ENCODE peak calls at places on chromosomes 5 and 9, in six cellular contexts. One of them, this sample, is unnamed. For H3K4me1, the result is how much of the 10 kb centered on the place peaks cover.

GRCh38 chr9:126613656-126614055 is at the start of gene LMX1B:
- DNase-seq in SK-N-SH: peak
- DNase-seq in lung: no peak
- DNase-seq in upper lobe of right lung: peak
- DNase-seq in A549: peak
- DNase-seq in endodermal cell: peak
- DNase-seq in this sample: no peak

GRCh38 chr5:61275841-61276240 is 56.2 kb upstream of the ZSWIM6 start:
- DNase-seq in A549: peak
- DNase-seq in lung: peak
- DNase-seq in SK-N-SH: no peak
- DNase-seq in upper lobe of right lung: peak
- DNase-seq in endodermal cell: no peak
- DNase-seq in this sample: peak

GRCh38 chr9:112059145-112059979 is 115.7 kb downstream of the SUSD1 start:
- DNase-seq in A549: peak
- DNase-seq in SK-N-SH: no peak
- DNase-seq in lung: no peak
- DNase-seq in upper lobe of right lung: no peak
- DNase-seq in endodermal cell: no peak
- DNase-seq in this sample: no peak

GRCh38 chr9:116589392-116590354 is 97.4 kb upstream of the TRIM32 start:
- DNase-seq in lung: no peak
- DNase-seq in endodermal cell: peak
- DNase-seq in A549: peak
- DNase-seq in SK-N-SH: peak
- DNase-seq in upper lobe of right lung: no peak
- DNase-seq in this sample: no peak

GRCh38 chr9:133252301-133252776 is 22.7 kb downstream of the ABO start:
- DNase-seq in lung: peak
- DNase-seq in endodermal cell: no peak
- DNase-seq in A549: no peak
- DNase-seq in upper lobe of right lung: peak
- DNase-seq in SK-N-SH: peak
- DNase-seq in this sample: no peak

GRCh38 chr9:21605489-21605931 is 123.4 kb upstream of the IFNE start:
- DNase-seq in A549: peak
- DNase-seq in lung: no peak
- DNase-seq in upper lobe of right lung: no peak
- DNase-seq in endodermal cell: no peak
- DNase-seq in SK-N-SH: no peak
- DNase-seq in this sample: no peak

GRCh38 chr9:69149321-69149807 is 24.7 kb upstream of the TJP2 start:
- DNase-seq in endodermal cell: peak
- DNase-seq in SK-N-SH: no peak
- DNase-seq in A549: no peak
- DNase-seq in upper lobe of right lung: no peak
- DNase-seq in lung: no peak
- DNase-seq in this sample: no peak

GRCh38 chr9:129381481-129381957 is 203.5 kb upstream of the IER5L start:
- DNase-seq in endodermal cell: no peak
- DNase-seq in A549: no peak
- DNase-seq in upper lobe of right lung: no peak
- DNase-seq in SK-N-SH: peak
- DNase-seq in lung: no peak
- DNase-seq in this sample: no peak

GRCh38 chr9:79662553-79662956 is 90.8 kb downstream of the TLE4 start:
- DNase-seq in endodermal cell: no peak
- DNase-seq in SK-N-SH: peak
- DNase-seq in A549: no peak
- DNase-seq in lung: no peak
- DNase-seq in upper lobe of right lung: no peak
- DNase-seq in this sample: no peak

GRCh38 chr9:27625751-27626628 is 52.7 kb upstream of the C9orf72 start:
- DNase-seq in SK-N-SH: no peak
- DNase-seq in endodermal cell: no peak
- DNase-seq in upper lobe of right lung: no peak
- DNase-seq in A549: no peak
- DNase-seq in lung: no peak
- DNase-seq in this sample: no peak

GRCh38 chr5:177432143-177432904 is 5.8 kb downstream of the GRK6 start:
- DNase-seq in endodermal cell: no peak
- DNase-seq in SK-N-SH: no peak
- DNase-seq in A549: no peak
- DNase-seq in upper lobe of right lung: no peak
- DNase-seq in lung: no peak
- DNase-seq in this sample: no peak

GRCh38 chr9:81318571-81318970 is 370.8 kb downstream of the TLE1 start:
- DNase-seq in A549: peak
- DNase-seq in lung: no peak
- DNase-seq in upper lobe of right lung: no peak
- DNase-seq in SK-N-SH: no peak
- DNase-seq in endodermal cell: no peak
- DNase-seq in this sample: no peak

GRCh38 chr9:272251-273213 is 57.9 kb downstream of the DOCK8 start:
- DNase-seq in upper lobe of right lung: no peak
- DNase-seq in SK-N-SH: no peak
- DNase-seq in lung: peak
- DNase-seq in A549: no peak
- DNase-seq in endodermal cell: no peak
- DNase-seq in this sample: no peak

GRCh38 chr9:73565833-73566465 is 414.3 kb downstream of the ANXA1 start:
- DNase-seq in lung: no peak
- DNase-seq in A549: peak
- DNase-seq in SK-N-SH: no peak
- DNase-seq in endodermal cell: peak
- DNase-seq in upper lobe of right lung: no peak
- DNase-seq in this sample: no peak

GRCh38 chr9:110742741-110743371 is 74.3 kb downstream of the MUSK start:
- DNase-seq in endodermal cell: peak
- DNase-seq in A549: no peak
- DNase-seq in upper lobe of right lung: no peak
- DNase-seq in lung: no peak
- DNase-seq in SK-N-SH: no peak
- DNase-seq in this sample: no peak

GRCh38 chr5:14745753-14746152 is 81.2 kb downstream of the OTULIN start:
- DNase-seq in SK-N-SH: no peak
- DNase-seq in A549: no peak
- DNase-seq in upper lobe of right lung: no peak
- DNase-seq in endodermal cell: no peak
- DNase-seq in lung: no peak
- DNase-seq in this sample: no peak

GRCh38 chr9:80899208-80899607 is 790.1 kb downstream of the TLE1 start:
- DNase-seq in endodermal cell: no peak
- DNase-seq in A549: no peak
- DNase-seq in lung: no peak
- DNase-seq in SK-N-SH: no peak
- DNase-seq in upper lobe of right lung: no peak
- DNase-seq in this sample: no peak

GRCh38 chr5:92403308-92403707 is 1020.2 kb upstream of the ARRDC3 start:
- DNase-seq in endodermal cell: no peak
- DNase-seq in A549: no peak
- DNase-seq in SK-N-SH: no peak
- DNase-seq in lung: no peak
- DNase-seq in upper lobe of right lung: no peak
- DNase-seq in this sample: no peak

GRCh38 chr5:134153241-134153640 is 23.5 kb downstream of the SKP1 start:
- DNase-seq in lung: no peak
- DNase-seq in endodermal cell: no peak
- DNase-seq in upper lobe of right lung: no peak
- DNase-seq in SK-N-SH: no peak
- DNase-seq in A549: no peak
- DNase-seq in this sample: no peak

GRCh38 chr5:134148986-134149539 is 27.7 kb downstream of the SKP1 start:
- DNase-seq in SK-N-SH: no peak
- DNase-seq in endodermal cell: no peak
- DNase-seq in upper lobe of right lung: no peak
- DNase-seq in A549: no peak
- DNase-seq in lung: no peak
- DNase-seq in this sample: no peak

GRCh38 chr5:134149571-134150303 is 27.0 kb downstream of the SKP1 start:
- DNase-seq in endodermal cell: no peak
- DNase-seq in SK-N-SH: no peak
- DNase-seq in A549: no peak
- DNase-seq in upper lobe of right lung: no peak
- DNase-seq in lung: peak
- DNase-seq in this sample: no peak

GRCh38 chr5:134151723-134152122 is 25.0 kb downstream of the SKP1 start:
- DNase-seq in SK-N-SH: no peak
- DNase-seq in A549: no peak
- DNase-seq in endodermal cell: no peak
- DNase-seq in lung: no peak
- DNase-seq in upper lobe of right lung: no peak
- DNase-seq in this sample: no peak

DNA sequence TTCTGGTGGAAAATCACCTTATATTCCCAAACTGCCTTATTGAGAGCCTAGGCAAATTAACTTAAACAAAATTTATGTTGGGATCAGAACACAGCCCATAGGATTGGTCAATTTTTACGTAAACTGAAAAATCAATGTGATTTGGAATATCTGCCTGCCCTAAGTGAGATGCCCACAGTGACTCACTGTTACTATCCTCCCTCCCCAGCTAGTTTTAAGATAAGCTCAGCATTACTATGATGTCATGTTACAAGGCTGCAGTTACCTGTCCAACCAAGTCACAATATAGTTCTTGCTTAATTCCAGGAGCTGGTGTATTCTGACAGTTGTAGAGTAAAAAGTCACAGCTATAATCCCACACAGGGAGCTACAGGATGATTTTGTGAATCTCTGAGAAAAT is 23.1 kb downstream of the SKP1 start:
- DNase-seq in upper lobe of right lung: no peak
- DNase-seq in SK-N-SH: no peak
- DNase-seq in A549: no peak
- DNase-seq in endodermal cell: no peak
- DNase-seq in lung: no peak
- DNase-seq in this sample: no peak
- H3K27ac ChIP-seq in upper lobe of right lung: no peak
- H3K27ac ChIP-seq in SK-N-SH: no peak
- H3K27ac ChIP-seq in A549: no peak
- H3K27ac ChIP-seq in endodermal cell: no peak
- H3K27ac ChIP-seq in lung: no peak
- H3K27ac ChIP-seq in this sample: no peak

GRCh38 chr9:5427005-5427404 is 10.7 kb downstream of the PLGRKT start:
- DNase-seq in SK-N-SH: no peak
- DNase-seq in upper lobe of right lung: no peak
- DNase-seq in lung: no peak
- DNase-seq in endodermal cell: no peak
- DNase-seq in A549: no peak
- DNase-seq in this sample: no peak

GRCh38 chr9:5422276-5422675 is 15.4 kb downstream of the PLGRKT start:
- DNase-seq in upper lobe of right lung: no peak
- DNase-seq in A549: no peak
- DNase-seq in SK-N-SH: no peak
- DNase-seq in endodermal cell: no peak
- DNase-seq in lung: no peak
- DNase-seq in this sample: no peak

GRCh38 chr9:5428794-5429528 is 8.8 kb downstream of the PLGRKT start:
- DNase-seq in lung: no peak
- DNase-seq in SK-N-SH: no peak
- DNase-seq in A549: no peak
- DNase-seq in upper lobe of right lung: no peak
- DNase-seq in endodermal cell: no peak
- DNase-seq in this sample: no peak

GRCh38 chr9:5428172-5428571 is 9.6 kb downstream of the PLGRKT start:
- DNase-seq in lung: no peak
- DNase-seq in A549: no peak
- DNase-seq in endodermal cell: no peak
- DNase-seq in upper lobe of right lung: no peak
- DNase-seq in SK-N-SH: no peak
- DNase-seq in this sample: no peak

DNA sequence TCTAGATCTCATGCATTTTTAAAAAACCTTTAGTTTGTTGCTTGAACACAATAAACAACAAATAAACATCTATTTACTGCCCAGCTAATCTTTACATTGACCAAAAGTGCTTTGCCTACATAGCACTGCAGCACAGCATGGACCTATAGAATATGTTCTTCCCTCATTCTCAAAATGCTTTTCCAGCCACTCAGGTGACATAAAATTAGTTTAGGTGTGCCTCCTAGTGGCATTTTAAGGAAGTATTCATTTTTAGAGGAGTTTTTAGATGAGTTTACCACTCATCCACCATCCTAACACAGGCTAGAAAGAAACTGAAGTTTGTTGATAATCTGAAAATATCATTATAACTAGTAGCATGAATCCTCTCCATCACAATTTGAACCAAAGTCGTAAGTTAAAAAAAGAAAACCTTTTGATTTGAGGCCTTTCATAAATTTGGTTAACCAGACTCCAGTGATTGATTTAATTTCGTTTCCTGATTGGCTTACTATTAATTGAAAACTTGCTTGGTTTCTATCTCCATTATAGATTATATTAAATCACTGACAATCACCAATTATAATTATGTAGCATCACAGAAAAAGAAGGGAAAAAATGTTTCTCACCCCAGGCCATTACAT is 12.6 kb downstream of the PLGRKT start:
- DNase-seq in SK-N-SH: peak
- DNase-seq in endodermal cell: no peak
- DNase-seq in A549: peak
- DNase-seq in upper lobe of right lung: no peak
- DNase-seq in lung: no peak
- DNase-seq in this sample: no peak
- TF ChIP-seq CTCF in SK-N-SH: peak
- TF ChIP-seq CTCF in endodermal cell: peak
- TF ChIP-seq CTCF in A549: peak
- TF ChIP-seq CTCF in upper lobe of right lung: peak
- TF ChIP-seq CTCF in lung: peak
- TF ChIP-seq CTCF in this sample: no peak

GRCh38 chr5:149785341-149785740 is 55.2 kb downstream of the PPARGC1B start:
- DNase-seq in SK-N-SH: no peak
- DNase-seq in lung: no peak
- DNase-seq in A549: no peak
- DNase-seq in endodermal cell: no peak
- DNase-seq in upper lobe of right lung: no peak
- DNase-seq in this sample: no peak

GRCh38 chr5:149781612-149782011 is 51.5 kb downstream of the PPARGC1B start:
- DNase-seq in lung: no peak
- DNase-seq in SK-N-SH: no peak
- DNase-seq in upper lobe of right lung: no peak
- DNase-seq in A549: no peak
- DNase-seq in endodermal cell: no peak
- DNase-seq in this sample: no peak

GRCh38 chr5:149782018-149782899 is 52.1 kb downstream of the PPARGC1B start:
- DNase-seq in upper lobe of right lung: no peak
- DNase-seq in endodermal cell: no peak
- DNase-seq in A549: no peak
- DNase-seq in SK-N-SH: no peak
- DNase-seq in lung: no peak
- DNase-seq in this sample: no peak

GRCh38 chr5:149780043-149780737 is 50.1 kb downstream of the PPARGC1B start:
- DNase-seq in lung: no peak
- DNase-seq in A549: no peak
- DNase-seq in upper lobe of right lung: no peak
- DNase-seq in SK-N-SH: no peak
- DNase-seq in endodermal cell: no peak
- DNase-seq in this sample: no peak

GRCh38 chr5:149782900-149783586 is 52.9 kb downstream of the PPARGC1B start:
- DNase-seq in lung: no peak
- DNase-seq in SK-N-SH: no peak
- DNase-seq in A549: no peak
- DNase-seq in endodermal cell: no peak
- DNase-seq in upper lobe of right lung: no peak
- DNase-seq in this sample: no peak
- H3K4me1 ChIP-seq in lung: under half
- H3K4me1 ChIP-seq in SK-N-SH: under half
- H3K4me1 ChIP-seq in A549: under half
- H3K4me1 ChIP-seq in endodermal cell: under half
- H3K4me1 ChIP-seq in upper lobe of right lung: under half
- H3K4me1 ChIP-seq in this sample: under half

GRCh38 chr5:171945066-171945465 is 61.4 kb downstream of the FBXW11 start:
- DNase-seq in lung: no peak
- DNase-seq in endodermal cell: no peak
- DNase-seq in A549: no peak
- DNase-seq in SK-N-SH: no peak
- DNase-seq in upper lobe of right lung: no peak
- DNase-seq in this sample: no peak
- H3K27ac ChIP-seq in lung: no peak
- H3K27ac ChIP-seq in endodermal cell: no peak
- H3K27ac ChIP-seq in A549: no peak
- H3K27ac ChIP-seq in SK-N-SH: no peak
- H3K27ac ChIP-seq in upper lobe of right lung: no peak
- H3K27ac ChIP-seq in this sample: no peak

This sample was measured in thoracic aorta.